ENCODE peak calls at places on chromosomes 13 and 19, in seven cellular contexts. One of them, this sample, is unnamed.

GRCh38 chr13:26785845-26786630 is 25.5 kb upstream of the GPR12 start:
- DNase-seq in WTC11: peak; percentile 41
- DNase-seq in H1: no peak
- DNase-seq in GM12878: no peak
- DNase-seq in HepG2: no peak
- DNase-seq in HEK293T: no peak
- DNase-seq in HCT116: no peak
- DNase-seq in this sample: no peak

GRCh38 chr13:98997738-98998641 is 20.1 kb upstream of the DOCK9 start:
- DNase-seq in H1: no peak
- DNase-seq in GM12878: no peak
- DNase-seq in HCT116: no peak
- DNase-seq in HEK293T: no peak
- DNase-seq in HepG2: no peak
- DNase-seq in WTC11: no peak
- DNase-seq in this sample: no peak

GRCh38 chr19:47190167-47190727 is 40.8 kb downstream of the BBC3 start:
- DNase-seq in GM12878: no peak
- DNase-seq in WTC11: no peak
- DNase-seq in HEK293T: no peak
- DNase-seq in HCT116: peak; percentile 93
- DNase-seq in H1: no peak
- DNase-seq in HepG2: peak; percentile 96
- DNase-seq in this sample: peak; percentile 26

GRCh38 chr19:29371766-29372415 is 153.9 kb upstream of the VSTM2B start:
- DNase-seq in HCT116: no peak
- DNase-seq in WTC11: no peak
- DNase-seq in HepG2: no peak
- DNase-seq in H1: no peak
- DNase-seq in GM12878: no peak
- DNase-seq in HEK293T: peak; percentile 1
- DNase-seq in this sample: no peak

GRCh38 chr13:66618702-66619101 is 611.4 kb downstream of the PCDH9 start:
- DNase-seq in H1: no peak
- DNase-seq in HepG2: peak; percentile 5
- DNase-seq in HEK293T: peak; percentile 87
- DNase-seq in GM12878: no peak
- DNase-seq in HCT116: peak; percentile 26
- DNase-seq in WTC11: no peak
- DNase-seq in this sample: no peak

GRCh38 chr13:39259371-39259770 is 221.1 kb downstream of the NHLRC3 start:
- DNase-seq in HCT116: no peak
- DNase-seq in HepG2: no peak
- DNase-seq in WTC11: no peak
- DNase-seq in GM12878: peak; percentile 12
- DNase-seq in HEK293T: no peak
- DNase-seq in H1: no peak
- DNase-seq in this sample: no peak

GRCh38 chr19:3914199-3914598 is 18.7 kb upstream of the NMRK2 start:
- DNase-seq in H1: no peak
- DNase-seq in HEK293T: no peak
- DNase-seq in HCT116: peak; percentile 6
- DNase-seq in HepG2: no peak
- DNase-seq in GM12878: no peak
- DNase-seq in WTC11: no peak
- DNase-seq in this sample: no peak

GRCh38 chr19:11197291-11198174 is at the start of gene KANK2:
- DNase-seq in WTC11: peak; percentile 82
- DNase-seq in GM12878: peak; percentile 13
- DNase-seq in HEK293T: peak; percentile 97
- DNase-seq in HCT116: peak; percentile 50
- DNase-seq in H1: peak; percentile 65
- DNase-seq in HepG2: peak; percentile 68
- DNase-seq in this sample: peak; percentile 97

GRCh38 chr13:99144306-99144705 is 56.3 kb upstream of the UBAC2 start:
- DNase-seq in GM12878: no peak
- DNase-seq in H1: no peak
- DNase-seq in WTC11: no peak
- DNase-seq in HCT116: no peak
- DNase-seq in HepG2: no peak
- DNase-seq in HEK293T: no peak
- DNase-seq in this sample: no peak

GRCh38 chr19:49951806-49952474 is 9.0 kb downstream of the SIGLEC11 start:
- DNase-seq in WTC11: no peak
- DNase-seq in HepG2: no peak
- DNase-seq in HEK293T: no peak
- DNase-seq in HCT116: no peak
- DNase-seq in H1: no peak
- DNase-seq in GM12878: no peak
- DNase-seq in this sample: no peak

GRCh38 chr13:39556856-39557255 is 46.1 kb downstream of the LHFPL6 start:
- DNase-seq in H1: no peak
- DNase-seq in HCT116: no peak
- DNase-seq in HepG2: no peak
- DNase-seq in WTC11: no peak
- DNase-seq in HEK293T: no peak
- DNase-seq in GM12878: no peak
- DNase-seq in this sample: no peak

GRCh38 chr13:42275098-42275471 is 3.1 kb downstream of the AKAP11 start:
- DNase-seq in WTC11: no peak
- DNase-seq in HepG2: no peak
- DNase-seq in GM12878: peak; percentile 87
- DNase-seq in HCT116: no peak
- DNase-seq in HEK293T: no peak
- DNase-seq in H1: no peak
- DNase-seq in this sample: no peak

GRCh38 chr19:46321653-46322052 is 24.8 kb downstream of the HIF3A start:
- DNase-seq in H1: no peak
- DNase-seq in WTC11: no peak
- DNase-seq in HEK293T: no peak
- DNase-seq in GM12878: no peak
- DNase-seq in HCT116: no peak
- DNase-seq in HepG2: no peak
- DNase-seq in this sample: no peak

GRCh38 chr13:101406787-101407186 is 9.5 kb downstream of the NALCN start:
- DNase-seq in HEK293T: no peak
- DNase-seq in HepG2: no peak
- DNase-seq in H1: no peak
- DNase-seq in GM12878: no peak
- DNase-seq in WTC11: no peak
- DNase-seq in HCT116: no peak
- DNase-seq in this sample: no peak

GRCh38 chr13:21556051-21556450 is 47.9 kb downstream of the MICU2 start:
- DNase-seq in HepG2: no peak
- DNase-seq in HCT116: no peak
- DNase-seq in GM12878: no peak
- DNase-seq in WTC11: no peak
- DNase-seq in H1: no peak
- DNase-seq in HEK293T: no peak
- DNase-seq in this sample: no peak

GRCh38 chr13:33353210-33353609 is 67.7 kb upstream of the STARD13 start:
- DNase-seq in H1: no peak
- DNase-seq in HEK293T: no peak
- DNase-seq in GM12878: peak; percentile 11
- DNase-seq in HepG2: no peak
- DNase-seq in WTC11: no peak
- DNase-seq in HCT116: no peak
- DNase-seq in this sample: no peak

GRCh38 chr13:79549355-79550106 is 68.6 kb downstream of the NDFIP2 start:
- DNase-seq in HCT116: no peak
- DNase-seq in H1: no peak
- DNase-seq in GM12878: no peak
- DNase-seq in HepG2: no peak
- DNase-seq in HEK293T: no peak
- DNase-seq in WTC11: no peak
- DNase-seq in this sample: no peak
- TF ChIP-seq SP1 in HCT116: no peak
- TF ChIP-seq SP1 in H1: no peak
- TF ChIP-seq SP1 in GM12878: no peak
- TF ChIP-seq SP1 in HepG2: no peak
- TF ChIP-seq SP1 in HEK293T: no peak
- TF ChIP-seq SP1 in WTC11: no peak
- TF ChIP-seq SP1 in this sample: no peak

GRCh38 chr13:81874681-81875661 is 1534.0 kb upstream of the SPRY2 start:
- DNase-seq in HCT116: no peak
- DNase-seq in WTC11: peak; percentile 53
- DNase-seq in GM12878: no peak
- DNase-seq in HepG2: peak; percentile 10
- DNase-seq in H1: peak; percentile 91
- DNase-seq in HEK293T: no peak
- DNase-seq in this sample: no peak

GRCh38 chr13:81874253-81874652 is 1533.3 kb upstream of the SPRY2 start:
- DNase-seq in GM12878: no peak
- DNase-seq in HepG2: peak; percentile 75
- DNase-seq in WTC11: no peak
- DNase-seq in HEK293T: no peak
- DNase-seq in H1: no peak
- DNase-seq in HCT116: no peak
- DNase-seq in this sample: no peak

GRCh38 chr13:81872581-81872980 is 1531.7 kb upstream of the SPRY2 start:
- DNase-seq in GM12878: no peak
- DNase-seq in HEK293T: peak; percentile 44
- DNase-seq in WTC11: no peak
- DNase-seq in HepG2: peak; percentile 38
- DNase-seq in HCT116: peak; percentile 12
- DNase-seq in H1: no peak
- DNase-seq in this sample: no peak
- TF ChIP-seq SP1 in GM12878: no peak
- TF ChIP-seq SP1 in HEK293T: no peak
- TF ChIP-seq SP1 in WTC11: no peak
- TF ChIP-seq SP1 in HepG2: no peak
- TF ChIP-seq SP1 in HCT116: no peak
- TF ChIP-seq SP1 in H1: no peak
- TF ChIP-seq SP1 in this sample: no peak

GRCh38 chr19:15093001-15093400 is 11.0 kb downstream of the OR1I1 start:
- DNase-seq in HepG2: no peak
- DNase-seq in H1: no peak
- DNase-seq in HEK293T: no peak
- DNase-seq in HCT116: no peak
- DNase-seq in GM12878: no peak
- DNase-seq in WTC11: no peak
- DNase-seq in this sample: no peak

GRCh38 chr19:15096223-15096622 is 11.0 kb upstream of the SYDE1 start:
- DNase-seq in GM12878: no peak
- DNase-seq in HEK293T: no peak
- DNase-seq in WTC11: no peak
- DNase-seq in HCT116: no peak
- DNase-seq in HepG2: no peak
- DNase-seq in H1: no peak
- DNase-seq in this sample: no peak

GRCh38 chr19:15087182-15087581 is 5.2 kb downstream of the OR1I1 start:
- DNase-seq in H1: no peak
- DNase-seq in HCT116: no peak
- DNase-seq in WTC11: no peak
- DNase-seq in HepG2: no peak
- DNase-seq in GM12878: no peak
- DNase-seq in HEK293T: no peak
- DNase-seq in this sample: no peak

DNA sequence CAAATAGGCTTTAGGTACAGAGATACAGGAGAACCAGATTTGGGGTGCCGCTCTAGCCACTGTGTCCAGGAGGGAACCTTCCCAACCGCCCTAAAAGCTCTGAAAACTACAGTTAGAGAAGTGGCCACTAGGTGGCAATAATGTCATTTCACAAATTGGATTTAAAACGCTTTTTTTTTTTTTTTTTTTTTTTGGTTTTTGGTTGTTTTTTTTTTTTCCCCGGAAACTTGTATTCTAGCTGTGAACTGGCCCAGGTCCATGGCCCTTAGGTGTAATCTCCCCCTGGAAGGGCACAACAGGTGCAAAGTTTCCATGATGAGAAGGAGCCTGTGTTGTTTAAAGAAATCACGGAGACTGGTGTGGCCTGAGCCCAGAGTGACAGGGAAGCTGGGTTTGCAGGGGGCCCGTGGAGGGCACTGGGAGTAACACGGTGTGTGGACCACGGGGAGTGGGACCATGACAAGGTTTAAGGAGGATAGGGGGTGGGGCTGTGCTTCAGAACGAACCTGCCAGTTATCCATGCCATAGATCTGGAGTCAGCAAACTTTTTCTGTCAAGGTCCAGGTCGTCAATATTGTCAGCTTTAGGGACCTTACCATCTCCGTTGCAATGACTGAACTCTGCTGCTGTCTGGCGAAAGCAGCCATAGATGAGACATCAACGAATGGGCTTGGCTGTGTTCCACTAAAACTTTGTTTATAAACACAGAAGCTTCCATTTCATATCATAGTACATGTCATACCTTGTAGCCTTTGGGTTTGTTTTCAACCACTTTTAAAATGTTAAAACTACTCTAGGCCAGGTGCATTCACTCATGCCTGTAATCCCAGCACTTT is 10.1 kb downstream of the OR1I1 start:
- DNase-seq in HepG2: peak; percentile 66
- DNase-seq in HCT116: peak; percentile 66
- DNase-seq in H1: no peak
- DNase-seq in GM12878: no peak
- DNase-seq in WTC11: peak; percentile 35
- DNase-seq in HEK293T: peak; percentile 39
- DNase-seq in this sample: peak; percentile 53
- TF ChIP-seq SP1 in HepG2: no peak
- TF ChIP-seq SP1 in HCT116: no peak
- TF ChIP-seq SP1 in H1: no peak
- TF ChIP-seq SP1 in GM12878: no peak
- TF ChIP-seq SP1 in WTC11: no peak
- TF ChIP-seq SP1 in HEK293T: no peak
- TF ChIP-seq SP1 in this sample: no peak

GRCh38 chr13:112748947-112749346 is 59.1 kb downstream of the ATP11A start:
- DNase-seq in WTC11: no peak
- DNase-seq in GM12878: no peak
- DNase-seq in HepG2: no peak
- DNase-seq in HCT116: no peak
- DNase-seq in HEK293T: no peak
- DNase-seq in H1: no peak
- DNase-seq in this sample: no peak
- TF ChIP-seq SP1 in WTC11: no peak
- TF ChIP-seq SP1 in GM12878: no peak
- TF ChIP-seq SP1 in HepG2: no peak
- TF ChIP-seq SP1 in HCT116: no peak
- TF ChIP-seq SP1 in HEK293T: no peak
- TF ChIP-seq SP1 in H1: no peak
- TF ChIP-seq SP1 in this sample: no peak